ENCODE peak calls at places on chromosomes 16 and 17, in six cellular contexts. W, Q, M, J, L and H are unnamed samples.
A peak's percentile ranks its signal among the peaks of the same experiment; 100 is the strongest.

GRCh38 chr16:27436065-27436464 is 34.1 kb downstream of the IL21R start:
- DNase-seq in L (no peak), M (no peak), J (no peak), Q (no peak), W (peak; percentile 34), H (no peak)

GRCh38 chr17:78154903-78155811 is 9.0 kb downstream of the C17orf99 start:
- DNase-seq in Q (no peak), W (no peak), L (no peak), J (no peak), M (no peak), H (no peak)

GRCh38 chr16:65760874-65761273 is 605.6 kb upstream of the CDH5 start:
- DNase-seq in W (no peak), J (no peak), Q (no peak), L (no peak), M (no peak), H (no peak)

GRCh38 chr17:46769531-46770438 is 48.7 kb downstream of the WNT3 start:
- DNase-seq in L (no peak), W (no peak), J (no peak), M (no peak), Q (no peak), H (no peak)

GRCh38 chr16:685967-686366 is 1.8 kb upstream of the JMJD8 start:
- DNase-seq in M (no peak), Q (peak; percentile 70), W (no peak), J (peak; percentile 4), L (peak; percentile 37), H (no peak)

GRCh38 chr17:48048321-48049140 is at the start of gene NFE2L1:
- DNase-seq in Q (peak; percentile 86), W (peak; percentile 71), L (peak; percentile 80), M (no peak), J (peak; percentile 56), H (no peak)

GRCh38 chr16:10383626-10384025 is 2.2 kb upstream of the ATF7IP2 start:
- DNase-seq in J (no peak), W (no peak), L (no peak), M (no peak), Q (no peak), H (no peak)

GRCh38 chr16:17509194-17509593 is 38.4 kb upstream of the XYLT1 start:
- DNase-seq in J (no peak), M (no peak), W (no peak), Q (no peak), L (no peak), H (no peak)

GRCh38 chr17:82655038-82655479 is 6.8 kb upstream of the WDR45B start:
- DNase-seq in M (no peak), L (no peak), J (no peak), Q (no peak), W (no peak), H (no peak)

GRCh38 chr16:72901012-72901411 is 146.9 kb downstream of the ZFHX3 start:
- DNase-seq in J (no peak), Q (no peak), W (no peak), M (no peak), L (no peak), H (no peak)

GRCh38 chr17:57985675-57985974 is 2.4 kb downstream of the VEZF1 start:
- DNase-seq in M (no peak), W (no peak), L (peak; percentile 68), Q (no peak), J (no peak), H (no peak)

GRCh38 chr17:78284146-78284545 is 52.7 kb downstream of the TMEM235 start:
- DNase-seq in M (no peak), J (no peak), L (no peak), W (no peak), Q (no peak), H (peak; percentile 44)

GRCh38 chr17:65423346-65424140 is 137.9 kb downstream of the AXIN2 start:
- DNase-seq in J (no peak), W (no peak), Q (no peak), L (no peak), M (no peak), H (no peak)

GRCh38 chr17:57939797-57940196 is 15.4 kb downstream of the CUEDC1 start:
- DNase-seq in W (no peak), L (no peak), Q (no peak), J (peak; percentile 33), M (no peak), H (no peak)

GRCh38 chr17:2095536-2095910 is 40.6 kb downstream of the HIC1 start:
- DNase-seq in W (no peak), M (no peak), L (no peak), Q (no peak), J (no peak), H (no peak)

GRCh38 chr16:78002915-78003538 is 19.3 kb upstream of the CLEC3A start:
- DNase-seq in L (peak; percentile 67), Q (peak; percentile 94), J (peak; percentile 83), W (peak; percentile 83), M (peak; percentile 15), H (peak; percentile 27)

GRCh38 chr17:63222655-63223054 is 223.5 kb downstream of the CYB561 start:
- DNase-seq in W (no peak), L (no peak), M (no peak), J (no peak), Q (no peak), H (no peak)

GRCh38 chr16:10067406-10067805 is 114.8 kb downstream of the GRIN2A start:
- DNase-seq in M (no peak), J (no peak), L (no peak), W (no peak), Q (no peak), H (no peak)

GRCh38 chr17:76682306-76682705 is 28.5 kb downstream of the MXRA7 start:
- DNase-seq in Q (no peak), J (no peak), W (no peak), L (no peak), M (no peak), H (no peak)

GRCh38 chr17:61878984-61879612 is 15.8 kb upstream of the BRIP1 start:
- DNase-seq in J (no peak), M (no peak), Q (no peak), L (no peak), W (no peak), H (no peak)

GRCh38 chr17:36534881-36535668 is at the start of gene PIGW:
- DNase-seq in W (peak; percentile 95), L (peak; percentile 81), J (peak; percentile 84), Q (peak; percentile 91), M (peak; percentile 70), H (peak; percentile 65)